ENCODE peak calls at places on chromosome 11, in four cellular contexts. U is IMR-90, N is H9, C is H1. Z is an unnamed sample.

GRCh38 chr11:35458846-35459245 is 39.5 kb upstream of the SLC1A2 start:
- DNase-seq in U (no peak), N (no peak), C (no peak), Z (no peak)

GRCh38 chr11:5277807-5278206 is 8.1 kb upstream of the HBE1 start:
- DNase-seq in U (no peak), N (no peak), C (no peak), Z (no peak)

GRCh38 chr11:30855383-30856006 is 269.3 kb upstream of the MPPED2 start:
- DNase-seq in U (peak), N (no peak), C (no peak), Z (peak)

GRCh38 chr11:105229758-105230157 is 90.2 kb upstream of the CARD18 start:
- DNase-seq in U (peak), N (no peak), C (no peak), Z (peak)

GRCh38 chr11:73996161-73996747 is 12.6 kb downstream of the UCP3 start:
- DNase-seq in U (no peak), N (no peak), C (no peak), Z (no peak)

GRCh38 chr11:59560290-59560701 is 49.0 kb downstream of the OR4D9 start:
- DNase-seq in U (peak), N (peak), C (peak), Z (peak)

GRCh38 chr11:126149759-126150236 is 61.7 kb downstream of the RPUSD4 start:
- DNase-seq in U (no peak), N (no peak), C (no peak), Z (no peak)

GRCh38 chr11:35107866-35108265 is 31.1 kb upstream of the CD44 start:
- DNase-seq in U (no peak), N (no peak), C (no peak), Z (no peak)

GRCh38 chr11:92329137-92329536 is 104.5 kb downstream of the FAT3 start:
- DNase-seq in U (no peak), N (no peak), C (no peak), Z (no peak)

GRCh38 chr11:9506489-9507343 is 45.9 kb downstream of the ZNF143 start:
- DNase-seq in U (peak), N (peak), C (peak), Z (peak)

GRCh38 chr11:13463779-13464290 is 813 bp upstream of the BTBD10 start:
- DNase-seq in U (no peak), N (no peak), C (no peak), Z (no peak)

GRCh38 chr11:115916596-115916995 is 412.4 kb upstream of the CADM1 start:
- DNase-seq in U (no peak), N (no peak), C (no peak), Z (no peak)

GRCh38 chr11:45108070-45109064 is 38.1 kb upstream of the PRDM11 start:
- DNase-seq in U (no peak), N (no peak), C (no peak), Z (no peak)

GRCh38 chr11:47179655-47179991 is 2.9 kb upstream of the ARFGAP2 start:
- DNase-seq in U (peak), N (peak), C (no peak), Z (peak)

GRCh38 chr11:33804471-33804870 is 30.2 kb upstream of the FBXO3 start:
- DNase-seq in U (no peak), N (no peak), C (no peak), Z (no peak)

GRCh38 chr11:12797996-12798395 is 123.8 kb downstream of the TEAD1 start:
- DNase-seq in U (no peak), N (no peak), C (no peak), Z (no peak)

GRCh38 chr11:111734383-111735261 is 31.6 kb downstream of the PPP2R1B start:
- DNase-seq in U (no peak), N (no peak), C (no peak), Z (no peak)

GRCh38 chr11:124474779-124475178 is 29.3 kb upstream of the OR8B8 start:
- DNase-seq in U (no peak), N (no peak), C (no peak), Z (no peak)

GRCh38 chr11:97143463-97143862 is 753.6 kb downstream of the JRKL start:
- DNase-seq in U (no peak), N (no peak), C (no peak), Z (no peak)

GRCh38 chr11:75031771-75032549 is 43.2 kb downstream of the NEU3 start:
- DNase-seq in U (peak), N (peak), C (peak), Z (peak)

GRCh38 chr11:125071408-125071807 is 8.3 kb downstream of the SLC37A2 start:
- DNase-seq in U (no peak), N (peak), C (no peak), Z (no peak)

GRCh38 chr11:75714211-75714610 is 3.4 kb upstream of the MOGAT2 start:
- DNase-seq in U (no peak), N (no peak), C (no peak), Z (no peak)

GRCh38 chr11:47607380-47607779 is 13.2 kb upstream of the C1QTNF4 start:
- DNase-seq in U (peak), N (no peak), C (no peak), Z (peak)

GRCh38 chr11:72782081-72782920 is 11.5 kb downstream of the STARD10 start:
- DNase-seq in U (no peak), N (peak), C (no peak), Z (no peak)

GRCh38 chr11:44531116-44531504 is 34.4 kb upstream of the CD82 start:
- DNase-seq in U (no peak), N (no peak), C (no peak), Z (no peak)

DNA sequence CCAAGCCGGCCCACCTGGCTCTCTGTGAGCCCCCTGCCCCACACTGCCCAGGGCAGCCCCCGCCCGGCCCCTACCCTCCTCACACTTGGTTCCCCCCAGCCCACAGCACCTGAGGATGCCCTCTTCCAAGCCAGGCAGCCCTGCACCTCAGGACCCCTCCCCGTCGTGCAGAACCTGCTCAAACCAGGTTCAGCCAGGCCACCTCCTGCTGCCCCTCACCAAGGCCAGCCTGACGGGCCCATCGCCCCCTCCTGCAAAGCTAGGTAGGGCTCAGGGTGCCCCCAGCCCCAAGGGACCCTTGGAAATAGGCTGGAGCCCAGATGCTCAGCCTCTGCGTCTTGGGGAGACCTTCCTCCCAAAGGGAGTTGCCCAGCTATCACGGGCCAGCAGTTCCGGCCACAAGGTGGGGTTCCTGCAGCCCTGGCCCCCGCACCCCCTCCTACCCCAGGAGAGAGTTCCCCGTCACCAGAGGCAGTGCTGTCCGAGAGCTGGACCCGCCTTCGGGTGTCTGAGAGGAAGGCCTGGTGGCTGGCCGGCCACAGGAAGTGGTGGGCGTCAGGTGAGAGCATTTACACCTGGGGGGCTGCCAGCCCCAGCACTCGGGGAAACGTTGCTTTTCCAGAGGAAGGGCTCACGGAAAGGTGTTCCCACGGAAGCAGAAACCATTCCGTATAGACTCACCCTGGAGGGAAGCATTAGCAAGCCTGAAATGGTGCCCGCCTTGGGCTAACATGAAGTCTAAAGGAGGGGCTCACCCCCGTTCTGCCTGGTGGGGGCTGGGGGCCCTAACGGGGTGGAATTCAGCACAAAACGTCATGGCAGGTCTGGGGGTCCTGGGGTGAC is 3.2 kb upstream of the SYT8 start:
- DNase-seq in U (no peak), N (no peak), C (no peak), Z (no peak)
- H3K14ac ChIP-seq in U (no peak), N (no peak), C (no peak), Z (no peak)

GRCh38 chr11:65779919-65780769 is 632 bp downstream of the AP5B1 start:
- DNase-seq in U (peak), N (peak), C (peak), Z (peak)

GRCh38 chr11:65781152-65781961 is 581 bp upstream of the AP5B1 start:
- DNase-seq in U (no peak), N (peak), C (no peak), Z (no peak)

GRCh38 chr11:65781962-65782815 is 1.4 kb upstream of the AP5B1 start:
- DNase-seq in U (no peak), N (no peak), C (no peak), Z (no peak)

GRCh38 chr11:65779669-65779918 is 1.2 kb downstream of the AP5B1 start:
- DNase-seq in U (no peak), N (no peak), C (no peak), Z (no peak)

DNA sequence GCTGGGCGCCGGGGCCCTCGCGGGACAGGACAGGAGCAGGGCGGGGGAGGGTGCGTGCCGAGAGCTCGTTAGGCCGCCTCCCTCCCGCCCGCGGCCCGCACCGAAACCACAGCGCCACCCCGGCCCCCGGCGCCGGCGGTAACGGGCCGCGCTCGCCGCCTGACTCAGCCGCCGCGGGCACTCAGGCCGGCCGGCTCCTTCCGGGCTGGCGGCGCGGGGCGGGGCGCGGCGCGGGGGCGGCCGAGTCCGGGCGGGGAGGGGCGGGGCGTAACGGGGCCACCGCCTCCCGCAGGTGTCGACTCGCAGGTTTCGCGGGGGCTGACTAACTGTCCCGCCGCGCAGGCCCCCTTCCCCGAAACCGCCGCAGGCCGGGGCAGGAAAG is at the start of gene AP5B1:
- DNase-seq in U (peak), N (peak), C (no peak), Z (peak)
- H4K91ac ChIP-seq in U (peak), N (no peak), C (peak), Z (peak)

GRCh38 chr11:131592152-131592551 is 221.7 kb downstream of the NTM start:
- DNase-seq in U (no peak), N (no peak), C (no peak), Z (no peak)

GRCh38 chr11:131593301-131593700 is 222.9 kb downstream of the NTM start:
- DNase-seq in U (no peak), N (peak), C (no peak), Z (no peak)

GRCh38 chr11:131592734-131593133 is 222.3 kb downstream of the NTM start:
- DNase-seq in U (no peak), N (no peak), C (no peak), Z (no peak)

GRCh38 chr11:131588057-131588456 is 217.6 kb downstream of the NTM start:
- DNase-seq in U (no peak), N (no peak), C (no peak), Z (no peak)

DNA sequence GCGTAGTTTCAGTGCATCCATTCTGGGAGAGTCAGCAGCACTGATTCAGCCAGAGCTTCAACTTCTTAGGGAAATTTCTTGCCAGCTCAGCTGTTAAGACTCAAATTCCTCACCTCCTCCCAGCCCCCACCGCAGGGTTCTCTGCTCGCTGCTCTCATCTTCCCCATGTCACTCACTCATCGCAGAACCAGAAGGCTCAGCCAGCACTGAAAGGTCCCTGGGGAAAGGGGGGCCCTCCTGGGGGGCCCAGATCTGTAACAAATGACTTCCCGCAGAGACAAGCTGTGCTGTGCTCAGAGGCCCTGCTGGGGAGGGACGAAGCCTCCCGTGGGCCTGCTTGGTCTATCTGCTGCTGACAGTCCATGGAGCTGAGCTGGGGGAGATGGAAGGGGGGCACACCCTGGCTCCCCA is 220.6 kb downstream of the NTM start:
- DNase-seq in U (no peak), N (peak), C (no peak), Z (no peak)
- H3K14ac ChIP-seq in U (no peak), N (no peak), C (no peak), Z (no peak)

DNA sequence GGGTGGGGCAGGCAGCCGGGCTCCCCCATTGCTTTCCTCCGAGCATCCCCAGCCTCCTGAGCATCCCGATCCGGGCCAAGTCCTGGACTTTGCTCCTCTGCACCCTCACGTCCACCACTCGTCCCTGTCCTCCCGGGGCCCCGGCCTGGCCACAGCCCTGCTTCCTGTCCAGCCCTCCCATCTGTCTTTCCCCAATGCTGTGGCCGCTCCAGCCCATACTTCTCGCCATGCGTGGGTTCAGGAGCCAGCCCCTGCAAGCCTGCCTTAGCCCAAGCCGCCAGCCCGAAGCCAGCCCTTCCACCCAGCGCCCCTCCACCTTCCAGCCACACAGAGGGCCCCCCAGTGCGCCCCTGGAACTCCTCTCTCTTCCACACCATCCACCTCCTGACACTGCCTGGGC is 23.8 kb downstream of the MRPL23 start:
- DNase-seq in U (no peak), N (no peak), C (no peak), Z (no peak)
- H4K91ac ChIP-seq in U (no peak), N (no peak), C (no peak), Z (no peak)

GRCh38 chr11:71193431-71193830 is 58.9 kb downstream of the SHANK2 start:
- DNase-seq in U (no peak), N (no peak), C (no peak), Z (no peak)
- H3K14ac ChIP-seq in U (no peak), N (no peak), C (no peak), Z (no peak)

DNA sequence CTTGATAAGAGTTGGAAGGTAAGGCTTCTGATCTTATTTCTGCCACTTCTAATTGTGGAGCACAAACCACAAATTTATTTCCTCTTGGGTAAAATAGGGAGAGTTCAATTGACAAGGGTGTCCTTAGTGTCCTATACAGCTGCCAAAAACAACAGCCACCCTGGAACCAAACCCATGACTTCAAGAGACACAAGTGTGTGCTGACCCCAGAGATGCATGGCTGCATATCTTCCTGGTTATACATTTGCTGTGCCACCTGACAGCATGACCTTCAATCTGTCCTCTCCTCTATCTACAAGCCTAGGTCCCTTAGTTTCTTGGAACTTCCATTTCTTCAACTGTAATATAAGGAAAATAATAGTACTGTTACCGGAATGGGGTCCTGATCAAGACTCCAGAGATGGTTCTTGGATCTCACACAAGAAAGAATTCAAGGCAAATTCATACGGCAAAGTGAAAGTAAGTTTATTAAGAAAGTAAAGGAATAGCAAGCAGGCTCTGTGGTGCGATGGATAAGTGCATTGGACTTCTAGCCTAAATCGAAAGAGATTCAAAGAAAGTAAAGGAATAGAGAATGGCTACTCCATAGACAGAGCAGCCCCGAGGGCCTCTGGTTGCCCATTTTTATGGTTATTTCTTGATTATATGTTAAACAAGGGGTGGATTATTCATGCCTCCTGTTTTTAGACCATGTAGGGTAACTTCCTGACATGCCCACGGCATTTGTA is 15.5 kb upstream of the TMEM123 start:
- DNase-seq in U (no peak), N (no peak), C (no peak), Z (no peak)
- H4K91ac ChIP-seq in U (no peak), N (no peak), C (no peak), Z (no peak)

GRCh38 chr11:8225589-8226036 is 38.1 kb downstream of the LMO1 start:
- DNase-seq in U (peak), N (peak), C (peak), Z (peak)
- H3K14ac ChIP-seq in U (no peak), N (no peak), C (no peak), Z (no peak)

DNA sequence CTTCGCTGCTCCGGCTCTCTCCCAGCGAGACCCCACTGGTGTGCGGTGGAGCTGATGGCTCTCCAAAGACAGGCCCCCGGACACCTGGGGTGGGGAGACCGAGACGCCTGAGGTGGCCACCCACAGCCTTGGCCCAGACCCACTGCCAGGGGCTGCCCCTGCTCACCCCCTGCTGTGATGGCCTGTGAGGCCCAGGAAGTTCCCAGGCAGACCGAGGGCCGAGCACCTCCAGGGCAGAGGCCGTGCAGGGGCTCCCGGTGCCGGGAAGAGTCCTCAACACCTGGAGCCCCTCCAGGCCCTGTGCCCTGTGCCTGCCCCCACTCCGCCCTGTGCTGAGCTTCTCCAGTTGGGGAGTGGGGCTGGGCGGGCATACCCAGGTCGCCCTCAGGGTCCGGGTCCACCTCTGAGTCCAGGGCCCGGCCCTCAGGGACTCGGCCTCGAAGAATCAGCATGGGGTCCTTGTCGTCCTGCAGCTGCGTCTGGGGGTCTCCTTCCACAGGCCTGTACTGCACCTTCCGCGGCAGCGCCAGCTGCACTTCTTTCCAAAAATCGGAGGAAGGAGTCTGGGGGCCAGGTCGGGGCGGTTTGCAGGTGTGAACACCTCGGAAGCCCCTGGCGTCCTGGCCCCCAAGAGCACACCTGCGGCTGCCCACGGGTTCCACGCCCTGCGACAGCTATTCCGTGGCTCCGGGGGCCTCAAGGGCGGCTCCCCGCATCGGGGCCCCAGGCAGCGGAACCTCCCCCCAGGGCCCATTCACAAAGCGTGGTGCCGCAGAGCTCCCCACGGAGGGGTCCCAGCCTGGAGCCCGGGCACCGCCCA is 8.6 kb downstream of the SIGIRR start:
- DNase-seq in U (no peak), N (no peak), C (no peak), Z (no peak)
- H4K91ac ChIP-seq in U (no peak), N (no peak), C (no peak), Z (peak)

DNA sequence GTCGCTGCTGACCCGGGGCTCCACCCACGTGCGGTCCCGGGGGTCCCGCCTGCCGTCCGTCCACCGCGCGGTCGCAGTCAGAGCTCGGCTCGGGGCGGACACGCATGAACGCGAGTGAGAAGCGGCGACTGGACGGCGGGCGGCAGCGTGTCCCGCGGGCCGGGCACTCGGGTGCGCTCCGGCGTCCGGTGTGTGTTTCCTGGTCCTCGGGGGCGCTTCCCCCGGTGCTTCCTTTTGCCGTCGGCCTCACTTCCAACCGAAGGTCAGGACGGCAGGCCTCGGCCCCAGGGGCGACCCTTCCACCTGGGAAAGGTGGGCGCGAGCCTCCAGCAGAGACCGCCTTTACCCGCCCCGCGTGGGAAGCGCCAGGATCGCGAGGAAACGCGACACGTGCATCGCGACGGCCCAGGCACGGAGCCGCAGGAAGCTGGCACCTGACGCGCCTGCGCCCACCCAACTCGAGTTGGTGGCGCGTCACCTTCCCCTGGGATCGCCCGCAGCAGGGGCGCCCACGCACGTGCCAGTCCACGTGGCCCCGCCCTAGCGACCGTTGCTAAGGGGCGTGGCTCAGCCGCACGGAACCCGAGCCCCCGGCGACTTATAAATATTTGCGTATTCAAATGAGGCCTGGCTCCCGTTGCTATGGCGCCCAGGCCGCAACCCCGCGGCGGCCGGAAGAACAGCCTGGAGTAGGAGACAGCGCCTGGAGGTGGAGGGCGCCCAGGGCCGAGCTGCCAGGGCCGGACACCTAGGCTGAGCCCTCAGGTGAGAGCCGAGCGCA is at the start of gene LRRC56:
- DNase-seq in U (peak), N (peak), C (no peak), Z (peak)
- H3K14ac ChIP-seq in U (peak), N (peak), C (no peak), Z (no peak)

Z was measured in mesenchymal stem cell.